ENCODE peak calls at places on chromosome 7, in eight cellular contexts. H is tibial nerve, T is left ventricle myocardium inferior, L is cardiac muscle cell, Y is HCT116, X is AG09309, B is adrenal gland, N is right lobe of liver. C is an unnamed sample.
A peak's percentile ranks its signal among the peaks of the same experiment; 100 is the strongest.

GRCh38 chr7:2109936-2110585 is 122.7 kb downstream of the MAD1L1 start:
- DNase-seq in H (no peak), T (no peak), L (no peak), Y (peak; percentile 94), X (peak; percentile 58), B (peak; percentile 71), N (no peak), C (peak; percentile 80)

GRCh38 chr7:1649751-1650326 is 20.2 kb upstream of the ELFN1 start:
- DNase-seq in H (no peak), T (peak; percentile 5), L (no peak), Y (no peak), X (no peak), B (no peak), N (no peak), C (no peak)

GRCh38 chr7:12866237-12866636 is 178.8 kb downstream of the ARL4A start:
- DNase-seq in H (no peak), T (no peak), L (no peak), Y (no peak), X (no peak), B (no peak), N (no peak), C (no peak)

GRCh38 chr7:144777005-144777814 is 58.6 kb downstream of the TPK1 start:
- DNase-seq in H (no peak), T (no peak), L (no peak), Y (no peak), X (no peak), B (no peak), N (no peak), C (no peak)

GRCh38 chr7:142194201-142194600 is 63.7 kb downstream of the PRSS58 start:
- DNase-seq in H (no peak), T (no peak), L (no peak), Y (no peak), X (no peak), B (no peak), N (no peak), C (no peak)

GRCh38 chr7:39650676-39651075 is 27.3 kb downstream of the RALA start:
- DNase-seq in H (no peak), T (peak; percentile 30), L (no peak), Y (no peak), X (peak; percentile 60), B (peak; percentile 71), N (no peak), C (peak; percentile 94)

GRCh38 chr7:137474627-137475026 is 131.1 kb upstream of the PTN start:
- DNase-seq in H (no peak), T (no peak), L (no peak), Y (no peak), X (no peak), B (no peak), N (no peak), C (no peak)

GRCh38 chr7:93910076-93910994 is 4.0 kb downstream of the GNGT1 start:
- DNase-seq in H (no peak), T (no peak), L (no peak), Y (no peak), X (no peak), B (peak; percentile 52), N (no peak), C (peak; percentile 97)

GRCh38 chr7:33667261-33667660 is 238.1 kb upstream of the BMPER start:
- DNase-seq in H (no peak), T (no peak), L (no peak), Y (no peak), X (no peak), B (no peak), N (no peak), C (peak; percentile 2)

GRCh38 chr7:138880881-138881577 is 83.0 kb upstream of the ATP6V0A4 start:
- DNase-seq in H (peak; percentile 30), T (peak; percentile 55), L (no peak), Y (no peak), X (no peak), B (peak; percentile 83), N (no peak), C (peak; percentile 97)

GRCh38 chr7:101576993-101577392 is 52.1 kb downstream of the MYL10 start:
- DNase-seq in H (no peak), T (no peak), L (no peak), Y (no peak), X (no peak), B (no peak), N (no peak), C (peak; percentile 11)

DNA sequence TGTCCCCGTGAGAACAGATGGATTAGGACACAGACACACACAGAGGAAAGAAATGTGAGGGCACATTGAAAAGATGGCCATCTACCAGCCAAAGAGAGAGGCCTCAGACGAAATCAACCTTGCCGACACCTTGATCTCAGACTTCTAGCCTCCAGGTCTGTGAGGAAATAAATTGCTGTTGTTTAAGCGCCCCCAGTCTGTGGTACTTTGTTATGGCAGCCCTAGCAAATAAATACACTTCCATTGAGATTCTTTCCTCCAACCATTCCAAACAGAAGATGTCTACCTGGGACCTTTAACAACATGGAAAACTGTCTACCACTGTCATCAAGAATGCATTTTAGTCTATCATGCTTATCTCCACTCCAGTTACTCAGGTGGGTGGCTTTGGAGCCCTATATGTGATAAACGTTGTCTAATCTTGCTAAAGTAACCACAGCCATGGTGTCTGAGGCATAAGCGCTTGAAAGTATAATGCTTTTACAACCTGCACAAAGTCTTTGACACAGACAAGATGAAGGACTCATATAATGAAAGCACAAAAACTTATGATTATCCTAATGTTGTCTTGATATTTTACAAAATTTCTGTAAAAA is 244.3 kb downstream of the MTERF1 start:
- DNase-seq in H (no peak), T (no peak), L (peak; percentile 61), Y (peak; percentile 32), X (no peak), B (no peak), N (no peak), C (peak; percentile 32)
- TF ChIP-seq CTCF in H (peak; percentile 29), T (peak; percentile 70), L (peak; percentile 63), Y (peak; percentile 57), X (peak; percentile 53), B (peak; percentile 46), N (peak; percentile 47), C (peak; percentile 45)

DNA sequence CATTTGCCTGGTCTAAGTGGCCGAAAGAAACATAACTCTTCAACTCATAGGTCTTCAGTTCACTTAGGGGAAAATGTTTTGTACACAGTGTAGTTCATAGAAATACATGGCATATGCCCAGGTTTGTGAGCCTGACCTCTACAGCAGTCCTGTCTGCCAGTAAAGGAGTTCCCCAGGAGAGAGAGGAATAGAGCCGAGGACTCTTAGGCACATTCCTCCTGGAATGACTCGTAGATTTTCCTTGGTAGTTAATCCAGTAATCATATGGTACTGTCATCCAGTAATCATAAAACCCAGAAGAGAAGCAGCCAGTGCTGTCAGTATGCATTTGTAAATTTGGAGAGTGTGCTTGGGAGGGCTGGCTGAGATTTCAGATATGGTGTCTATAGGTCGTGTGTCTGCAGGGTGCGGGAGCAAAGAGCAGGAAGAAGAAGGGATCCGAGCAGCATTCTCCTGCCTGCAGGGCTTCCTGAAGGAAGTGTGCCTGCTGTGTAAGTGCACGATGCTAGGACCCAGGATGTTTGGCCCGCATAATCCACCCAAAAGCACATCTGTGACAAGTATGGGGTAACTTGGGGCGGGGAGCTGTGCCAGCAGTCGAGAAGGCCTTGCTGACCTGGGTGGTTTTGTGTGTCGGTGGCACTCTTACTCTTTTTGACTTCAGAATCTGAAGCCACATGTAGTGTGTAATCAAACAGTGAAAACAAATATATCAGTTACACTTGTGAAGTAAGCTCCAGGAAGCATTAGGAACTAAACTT is 13.9 kb downstream of the EIF4H start:
- DNase-seq in H (no peak), T (no peak), L (no peak), Y (no peak), X (peak; percentile 17), B (peak; percentile 51), N (no peak), C (peak; percentile 71)
- H3K4me3 ChIP-seq in H (no peak overlapping the region), T (no peak overlapping the region), L (no peak overlapping the region), Y (no peak overlapping the region), X (no peak overlapping the region), B (no peak overlapping the region), N (no peak overlapping the region), C (no peak overlapping the region)

GRCh38 chr7:132307465-132307864 is 268.8 kb downstream of the PLXNA4 start:
- DNase-seq in H (no peak), T (no peak), L (no peak), Y (no peak), X (no peak), B (no peak), N (no peak), C (no peak)
- TF ChIP-seq CTCF in H (no peak), T (no peak), L (no peak), Y (no peak), X (no peak), B (no peak), N (no peak), C (no peak)

GRCh38 chr7:128937271-128937646 is 468 bp upstream of the IRF5 start:
- DNase-seq in H (no peak), T (no peak), L (no peak), Y (no peak), X (no peak), B (no peak), N (no peak), C (no peak)
- H3K4me3 ChIP-seq in H (peak overlapping the region; percentile 60), T (peak overlapping the region; percentile 67), L (no peak overlapping the region), Y (peak overlapping the region; percentile 68), X (no peak overlapping the region), B (no peak overlapping the region), N (peak overlapping the region; percentile 83), C (no peak overlapping the region)

DNA sequence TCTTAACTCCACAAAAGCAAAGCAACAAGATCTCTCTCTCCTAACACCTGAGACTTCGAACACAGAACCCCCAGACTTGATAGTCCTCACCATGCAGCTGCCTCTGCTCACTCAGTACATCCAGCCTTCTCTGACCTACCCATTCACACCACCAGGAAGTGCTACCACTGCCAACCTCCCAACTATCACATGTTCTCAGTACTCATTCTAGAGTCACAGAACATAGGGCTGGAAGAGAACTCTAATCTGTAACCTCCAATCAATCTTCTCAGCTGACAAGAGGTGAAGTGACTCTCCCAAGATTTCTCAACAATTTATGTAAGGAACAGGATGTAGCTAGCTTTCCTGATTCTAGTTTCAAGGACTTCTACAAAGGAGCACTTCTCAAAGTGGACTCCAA is 3.8 kb downstream of the NUDCD3 start:
- DNase-seq in H (no peak), T (no peak), L (no peak), Y (no peak), X (no peak), B (peak; percentile 50), N (no peak), C (peak; percentile 61)
- TF ChIP-seq CTCF in H (no peak), T (peak; percentile 19), L (no peak), Y (no peak), X (no peak), B (peak; percentile 12), N (no peak), C (no peak)

C was measured in fibroblast of the aortic adventitia.